ENCODE peak calls at places on chromosomes 16 and 17, in six cellular contexts. A is breast epithelium; L is endodermal cell; J is CD8-positive, alpha-beta memory T cell; H is IMR-90; S is lung. F is an unnamed sample. For H3K36me3 and H3K9me3, the result is how much of the 10 kb centered on the place peaks cover.

GRCh38 chr16:66352304-66352703 is 14.2 kb upstream of the CDH5 start:
- DNase-seq in A (no peak), L (peak), J (no peak), H (no peak), S (no peak), F (no peak)

GRCh38 chr16:4115209-4115940 is 867 bp downstream of the ADCY9 start:
- DNase-seq in A (no peak), L (peak), J (peak), H (peak), S (no peak), F (peak)

GRCh38 chr17:6936370-6937028 is 59.4 kb upstream of the ALOX12 start:
- DNase-seq in A (no peak), L (no peak), J (no peak), H (peak), S (peak), F (peak)

GRCh38 chr17:82399030-82399429 is 19.1 kb upstream of the HEXD start:
- DNase-seq in A (peak), L (no peak), J (no peak), H (peak), S (no peak), F (no peak)

GRCh38 chr17:61543786-61544415 is 47.1 kb downstream of the NACA2 start:
- DNase-seq in A (no peak), L (no peak), J (no peak), H (no peak), S (no peak), F (no peak)

GRCh38 chr17:35373984-35374765 is 754 bp upstream of the SLFN11 start:
- DNase-seq in A (no peak), L (peak), J (peak), H (peak), S (peak), F (peak)

GRCh38 chr16:73092236-73092781 is 44.4 kb upstream of the ZFHX3 start:
- DNase-seq in A (no peak), L (no peak), J (no peak), H (no peak), S (no peak), F (no peak)

GRCh38 chr17:21419299-21420239 is 43.4 kb downstream of the KCNJ12 start:
- DNase-seq in A (no peak), L (peak), J (no peak), H (no peak), S (no peak), F (no peak)

GRCh38 chr17:48619821-48620496 is 4.9 kb upstream of the HOXB8 start:
- DNase-seq in A (no peak), L (peak), J (no peak), H (no peak), S (no peak), F (no peak)

GRCh38 chr17:73663614-73664013 is 19.4 kb upstream of the SDK2 start:
- DNase-seq in A (no peak), L (no peak), J (no peak), H (no peak), S (peak), F (no peak)

GRCh38 chr16:24681793-24682192 is 47.7 kb upstream of the TNRC6A start:
- DNase-seq in A (no peak), L (no peak), J (no peak), H (peak), S (no peak), F (no peak)

GRCh38 chr17:39147221-39148185 is 3.9 kb downstream of the PLXDC1 start:
- DNase-seq in A (no peak), L (no peak), J (no peak), H (no peak), S (no peak), F (no peak)

GRCh38 chr16:74226361-74226979 is 70.1 kb upstream of the PSMD7 start:
- DNase-seq in A (no peak), L (no peak), J (no peak), H (peak), S (no peak), F (no peak)

GRCh38 chr17:71966459-71967313 is 154.1 kb upstream of the SOX9 start:
- DNase-seq in A (no peak), L (no peak), J (no peak), H (no peak), S (no peak), F (no peak)

GRCh38 chr16:1378804-1379053 is 27.0 kb downstream of the GNPTG start:
- DNase-seq in A (no peak), L (no peak), J (no peak), H (no peak), S (no peak), F (no peak)

GRCh38 chr16:1380195-1380594 is 28.5 kb downstream of the GNPTG start:
- DNase-seq in A (no peak), L (peak), J (no peak), H (no peak), S (no peak), F (no peak)

GRCh38 chr16:1378087-1378803 is 26.5 kb downstream of the GNPTG start:
- DNase-seq in A (no peak), L (peak), J (no peak), H (no peak), S (no peak), F (no peak)

GRCh38 chr16:1379863-1380174 is 28.1 kb downstream of the GNPTG start:
- DNase-seq in A (no peak), L (peak), J (no peak), H (no peak), S (no peak), F (no peak)

DNA sequence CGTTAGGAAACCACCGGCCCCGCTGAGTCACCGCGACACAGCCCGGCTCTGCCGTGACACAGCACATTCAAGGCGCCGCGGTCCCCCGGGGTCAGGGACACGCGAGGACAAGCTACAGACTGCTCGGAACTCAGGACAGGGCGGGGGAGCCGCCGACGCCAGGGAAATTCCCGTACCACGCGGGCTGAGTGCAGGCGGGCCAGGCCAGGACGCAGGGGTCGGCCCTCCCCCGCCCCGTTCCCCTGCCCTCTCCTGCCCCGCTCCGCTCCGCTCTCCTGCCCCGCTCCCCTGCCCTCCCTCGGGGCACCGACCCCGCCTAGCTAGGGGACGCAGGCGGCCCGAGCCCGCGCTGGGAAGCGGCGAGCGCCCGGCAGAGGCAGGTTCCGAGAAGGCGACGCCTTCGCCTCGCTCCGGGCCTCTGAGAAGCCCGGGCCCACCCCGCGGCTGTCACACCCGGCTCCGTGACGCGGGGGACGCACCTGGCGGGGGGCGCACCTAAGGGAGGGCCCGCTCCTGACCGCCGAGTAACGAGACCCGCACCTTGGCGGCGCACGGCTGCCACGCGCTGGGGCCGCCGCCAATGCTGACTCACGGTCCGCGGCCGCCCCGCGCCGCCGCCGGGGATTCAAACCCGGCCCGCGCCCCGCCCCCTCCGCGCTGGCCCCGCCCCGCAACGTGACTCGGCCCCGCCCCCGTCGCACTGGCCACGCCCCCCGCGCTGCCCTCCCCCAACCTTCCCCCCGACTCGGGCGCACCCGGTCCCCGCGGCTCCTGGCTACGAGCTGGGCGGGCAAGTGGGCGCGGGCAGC is 27.5 kb downstream of the GNPTG start:
- DNase-seq in A (peak), L (peak), J (peak), H (peak), S (peak), F (peak)
- H3K36me3 ChIP-seq in A (under half), L (under half), J (under half), H (under half), S (under half), F (under half)

GRCh38 chr17:43983515-43984411 is 20.7 kb upstream of the NAGS start:
- DNase-seq in A (no peak), L (peak), J (no peak), H (no peak), S (no peak), F (peak)

GRCh38 chr17:43979671-43980070 is 24.8 kb upstream of the NAGS start:
- DNase-seq in A (no peak), L (no peak), J (no peak), H (no peak), S (no peak), F (no peak)

GRCh38 chr17:43984521-43984920 is 19.9 kb upstream of the NAGS start:
- DNase-seq in A (no peak), L (peak), J (no peak), H (no peak), S (no peak), F (no peak)

GRCh38 chr17:43983196-43983514 is 21.3 kb upstream of the NAGS start:
- DNase-seq in A (no peak), L (no peak), J (no peak), H (no peak), S (no peak), F (no peak)

DNA sequence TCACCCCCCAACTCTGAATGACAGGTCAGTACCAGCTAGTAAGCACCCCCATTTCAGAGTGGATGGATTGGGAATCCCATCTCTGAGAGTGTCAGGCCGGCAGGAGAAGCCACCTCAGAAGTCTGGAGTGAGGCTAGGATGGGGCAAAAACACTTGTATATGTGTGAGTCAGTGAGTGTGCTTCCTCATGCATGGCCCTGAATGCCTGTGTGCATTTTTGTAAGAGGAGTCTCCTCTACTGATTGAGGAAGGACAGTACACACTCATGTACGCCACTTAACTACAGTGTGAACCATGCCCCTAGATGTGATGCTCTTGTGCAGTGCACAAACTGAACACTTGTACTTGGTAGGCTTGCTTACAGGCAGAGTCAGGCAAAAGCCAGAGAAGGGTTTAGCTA is 22.3 kb upstream of the NAGS start:
- DNase-seq in A (no peak), L (no peak), J (no peak), H (no peak), S (no peak), F (no peak)
- H3K9me3 ChIP-seq in A (under half), L (under half), J (under half), H (under half), S (under half), F (under half)

GRCh38 chr16:28297308-28297707 is 5.0 kb downstream of the SBK1 start:
- DNase-seq in A (no peak), L (no peak), J (no peak), H (no peak), S (no peak), F (no peak)
- H3K36me3 ChIP-seq in A (under half), L (under half), J (under half), H (under half), S (under half), F (under half)

GRCh38 chr16:71442041-71442440 is at the start of gene TLE7:
- DNase-seq in A (no peak), L (no peak), J (no peak), H (no peak), S (no peak), F (no peak)
- H3K9me3 ChIP-seq in A (half or more), L (under half), J (under half), H (under half), S (under half), F (under half)

GRCh38 chr16:11735801-11736200 is 6.9 kb downstream of the TXNDC11 start:
- DNase-seq in A (no peak), L (peak), J (no peak), H (no peak), S (no peak), F (no peak)
- H3K36me3 ChIP-seq in A (under half), L (half or more), J (under half), H (under half), S (under half), F (under half)

GRCh38 chr16:10421596-10421995 is 35.7 kb downstream of the ATF7IP2 start:
- DNase-seq in A (no peak), L (no peak), J (no peak), H (no peak), S (no peak), F (no peak)

DNA sequence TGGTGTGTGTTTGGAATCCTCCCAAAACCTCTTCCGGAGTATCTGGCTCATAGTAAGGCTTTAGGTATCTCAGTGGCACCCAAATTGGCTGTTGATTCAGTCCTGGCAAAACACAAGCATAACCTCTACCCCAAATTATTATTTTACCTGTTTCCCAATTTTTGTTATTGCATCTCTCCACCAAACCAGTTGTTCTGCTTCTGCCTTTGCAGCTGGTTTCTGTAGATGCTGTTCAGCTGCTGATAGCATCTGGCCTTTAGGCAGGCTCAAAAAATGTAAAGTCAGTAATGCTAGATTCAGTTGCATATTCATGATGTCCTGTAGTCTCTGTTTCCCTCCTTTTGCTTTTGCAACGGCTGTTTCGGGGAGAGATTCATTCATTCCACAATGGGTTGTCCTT is 33.8 kb downstream of the ATF7IP2 start:
- DNase-seq in A (no peak), L (no peak), J (no peak), H (no peak), S (no peak), F (no peak)
- H3K9me3 ChIP-seq in A (under half), L (half or more), J (under half), H (under half), S (under half), F (under half)

GRCh38 chr16:46968063-46968435 is 5.4 kb downstream of the DNAJA2 start:
- DNase-seq in A (no peak), L (no peak), J (no peak), H (no peak), S (no peak), F (no peak)

GRCh38 chr16:46961373-46962353 is 11.8 kb downstream of the DNAJA2 start:
- DNase-seq in A (no peak), L (no peak), J (peak), H (peak), S (no peak), F (no peak)

DNA sequence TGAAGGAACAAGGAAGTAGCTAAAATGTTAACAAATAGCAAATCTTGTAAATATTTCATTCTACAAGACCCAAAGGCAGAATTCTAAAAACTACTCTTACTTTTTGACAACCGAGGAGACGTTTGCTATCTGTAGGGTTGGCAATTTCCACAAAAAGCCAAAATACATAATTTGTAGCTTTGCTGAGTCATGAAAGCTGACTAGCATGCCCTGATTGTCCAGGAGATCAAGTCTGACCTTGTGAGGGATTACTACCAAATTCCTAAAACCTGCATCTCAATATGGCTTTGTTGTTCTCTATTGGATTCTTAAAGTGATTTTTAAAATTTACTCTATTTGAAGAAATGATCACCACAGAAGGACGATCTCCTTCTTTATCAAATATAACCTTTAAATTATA is 10.8 kb downstream of the DNAJA2 start:
- DNase-seq in A (no peak), L (no peak), J (no peak), H (no peak), S (no peak), F (no peak)
- H3K36me3 ChIP-seq in A (under half), L (half or more), J (half or more), H (half or more), S (under half), F (under half)

GRCh38 chr17:81386141-81386645 is 9.1 kb upstream of the BAHCC1 start:
- DNase-seq in A (no peak), L (no peak), J (no peak), H (no peak), S (no peak), F (no peak)
- H3K9me3 ChIP-seq in A (under half), L (under half), J (under half), H (under half), S (under half), F (under half)

DNA sequence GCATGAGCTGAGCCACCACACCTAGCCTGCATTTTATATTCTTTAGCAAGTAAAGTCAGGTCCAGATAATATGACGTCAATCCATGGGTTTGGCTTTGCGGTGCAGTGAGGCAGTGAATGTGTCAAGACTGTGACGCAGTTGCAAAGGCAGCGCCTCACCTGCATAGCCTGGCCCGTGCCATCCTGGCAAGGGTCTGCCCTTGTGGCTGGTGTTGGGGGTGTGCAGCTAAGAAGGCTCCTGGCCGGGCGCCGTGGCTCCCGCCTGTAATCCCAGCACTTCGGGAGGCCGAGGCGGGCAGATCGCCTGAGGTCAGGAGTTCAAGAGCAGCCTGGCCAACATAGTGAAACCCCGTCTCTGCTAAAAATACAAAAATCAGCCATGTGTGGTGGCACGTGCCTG is 7.0 kb downstream of the PDF start:
- DNase-seq in A (no peak), L (no peak), J (no peak), H (no peak), S (no peak), F (no peak)
- H3K36me3 ChIP-seq in A (under half), L (half or more), J (under half), H (half or more), S (half or more), F (under half)

F was measured in small intestine.